ENCODE peak calls at places on chromosomes 16 and 17, in six cellular contexts. P, I, H, B, O and A are unnamed samples.

GRCh38 chr17:72432143-72432604 is 311.4 kb downstream of the SOX9 start:
- DNase-seq in I (no peak), B (no peak), H (no peak), O (no peak), P (no peak), A (no peak)

GRCh38 chr16:89506791-89507191 is 1.4 kb upstream of the SPG7 start:
- DNase-seq in H (no peak), B (no peak), I (no peak), P (peak), O (no peak), A (no peak)

GRCh38 chr17:808003-808294 is 25.8 kb downstream of the MRM3 start:
- DNase-seq in H (no peak), P (no peak), I (no peak), B (no peak), O (no peak), A (no peak)

GRCh38 chr16:67023689-67024088 is 5.3 kb upstream of the CBFB start:
- DNase-seq in P (no peak), O (no peak), B (no peak), I (no peak), H (no peak), A (no peak)

GRCh38 chr16:34078697-34079096 is 619.3 kb downstream of the TP53TG3F start:
- DNase-seq in O (no peak), I (peak), B (no peak), H (no peak), P (no peak), A (no peak)

GRCh38 chr16:73056911-73057310 is 9.0 kb upstream of the ZFHX3 start:
- DNase-seq in O (no peak), P (no peak), B (no peak), I (no peak), H (no peak), A (no peak)

GRCh38 chr17:260031-260791 is 78.8 kb upstream of the DOC2B start:
- DNase-seq in P (no peak), I (no peak), O (no peak), H (no peak), B (no peak), A (peak)

GRCh38 chr17:56909742-56910508 is 3.9 kb downstream of the TRIM25 start:
- DNase-seq in O (no peak), B (no peak), P (no peak), H (no peak), I (no peak), A (no peak)

GRCh38 chr16:72149676-72150464 is 22.1 kb downstream of the PMFBP1 start:
- DNase-seq in H (no peak), B (no peak), I (no peak), O (no peak), P (no peak), A (no peak)

GRCh38 chr17:50618941-50619340 is 15.7 kb upstream of the ABCC3 start:
- DNase-seq in H (no peak), B (no peak), O (no peak), P (no peak), I (peak), A (no peak)

GRCh38 chr16:66523861-66524354 is 26.0 kb downstream of the TK2 start:
- DNase-seq in I (peak), O (no peak), P (no peak), B (no peak), H (peak), A (no peak)

GRCh38 chr17:17884281-17885028 is 47.7 kb upstream of the SREBF1 start:
- DNase-seq in I (no peak), O (no peak), B (no peak), P (no peak), H (no peak), A (no peak)

DNA sequence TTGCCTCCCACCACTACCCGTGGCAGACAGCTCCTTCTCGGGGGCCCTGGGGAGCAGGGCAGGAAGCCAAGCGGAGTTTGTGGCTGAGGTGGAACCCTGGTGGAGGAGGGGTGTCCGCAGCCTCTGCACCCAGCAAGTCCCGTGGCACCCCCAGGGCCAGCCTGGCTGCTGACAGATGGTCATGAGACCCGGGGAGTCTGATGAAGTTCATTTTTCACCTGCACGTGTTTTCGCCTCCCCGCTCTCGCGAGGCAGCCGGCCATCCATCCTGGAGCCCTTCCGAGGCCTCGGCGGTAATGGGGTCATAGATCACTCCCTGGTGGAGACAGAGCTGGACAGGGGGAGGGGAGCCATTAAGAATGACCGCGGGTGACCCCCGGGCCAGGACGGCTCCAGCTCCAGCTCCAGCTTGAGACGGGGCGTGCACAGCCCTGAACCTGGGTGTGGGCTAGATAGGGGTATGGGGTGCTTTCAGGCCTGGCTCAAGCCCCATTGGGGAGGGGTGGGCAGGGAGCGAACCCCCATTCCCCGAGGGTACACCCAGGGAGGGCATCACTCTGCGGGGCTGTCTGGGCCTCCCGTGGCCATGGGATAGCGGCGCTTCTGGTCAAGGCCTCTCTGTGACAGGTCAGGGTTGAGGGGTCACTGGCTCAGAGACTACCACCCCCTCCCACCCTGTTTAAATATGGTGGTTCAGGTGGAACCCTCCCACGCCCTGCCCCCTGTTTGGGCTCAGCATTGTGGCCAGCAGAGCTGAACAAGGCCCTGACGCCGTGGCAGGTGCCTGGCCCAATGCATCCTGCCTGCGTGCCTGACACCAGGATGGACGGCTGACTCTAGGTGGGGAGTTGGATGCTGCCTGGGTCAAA is 227.4 kb upstream of the GSE1 start:
- DNase-seq in O (no peak), I (no peak), H (no peak), B (no peak), P (no peak), A (no peak)
- TF ChIP-seq CTCF in O (no peak), I (no peak), H (no peak), B (no peak), P (no peak), A (peak)

GRCh38 chr17:38579934-38580333 is 25.8 kb downstream of the SRCIN1 start:
- DNase-seq in I (peak), P (peak), H (no peak), O (peak), B (no peak), A (no peak)
- TF ChIP-seq CTCF in I (peak), P (peak), H (peak), O (peak), B (no peak), A (peak)

GRCh38 chr17:5629133-5629532 is 44.8 kb upstream of the NLRP1 start:
- DNase-seq in O (no peak), B (no peak), H (no peak), P (no peak), I (peak), A (no peak)
- TF ChIP-seq CTCF in O (no peak), B (no peak), H (no peak), P (no peak), I (no peak), A (no peak)

GRCh38 chr17:82129095-82129494 is 31.1 kb upstream of the FASN start:
- DNase-seq in O (no peak), P (no peak), H (no peak), I (peak), B (no peak), A (no peak)
- TF ChIP-seq CTCF in O (no peak), P (peak), H (peak), I (peak), B (no peak), A (peak)

DNA sequence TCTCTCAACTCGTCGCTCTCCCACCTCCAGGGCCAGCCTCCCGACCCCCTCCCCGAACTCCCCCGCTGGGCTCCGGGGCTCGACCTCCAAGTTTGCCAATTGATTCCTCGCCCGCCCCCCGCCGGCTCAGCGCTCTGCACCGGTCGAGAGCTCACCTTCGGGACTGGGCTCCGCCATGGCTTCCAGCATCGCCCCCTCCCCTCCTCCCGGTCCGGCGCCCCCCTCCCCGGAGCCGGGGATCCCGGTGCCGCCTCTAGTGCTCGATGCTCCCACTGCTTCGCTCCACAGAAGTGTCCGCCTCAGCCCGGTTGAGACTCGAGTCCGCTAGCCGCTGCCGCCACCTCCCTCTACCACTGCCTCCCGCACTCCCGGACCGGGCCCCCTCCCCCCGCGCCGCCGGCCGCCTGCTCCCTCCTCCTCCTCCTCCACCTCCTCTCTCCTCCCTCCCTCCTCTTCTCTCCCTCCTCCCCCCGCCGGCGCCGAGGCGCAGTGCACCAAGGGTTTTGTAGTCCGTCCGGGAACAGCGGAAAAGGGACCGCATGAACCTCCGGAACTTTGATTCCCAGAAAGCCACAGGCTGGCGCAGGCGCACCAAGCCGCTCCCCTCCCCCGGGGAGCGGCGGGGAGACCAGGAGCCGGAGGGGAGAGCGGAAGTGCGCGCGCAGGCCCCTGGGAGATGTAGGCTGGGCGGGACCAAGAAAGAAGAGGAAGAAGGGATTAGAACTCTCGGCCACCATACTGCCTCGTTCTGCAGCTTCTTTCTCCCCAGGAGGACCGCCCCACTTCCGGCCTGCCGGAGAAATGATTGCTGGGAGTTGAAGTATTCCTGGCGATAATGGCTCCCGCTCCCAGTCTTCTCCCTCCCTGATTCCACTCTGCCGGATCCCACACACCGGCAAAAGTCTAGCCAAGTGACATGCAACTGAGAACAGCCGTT is at the start of gene PHF23:
- DNase-seq in O (peak), P (peak), H (peak), I (peak), B (peak), A (peak)
- TF ChIP-seq CTCF in O (no peak), P (no peak), H (no peak), I (no peak), B (no peak), A (no peak)

GRCh38 chr16:53546988-53547391 is 44.0 kb upstream of the AKTIP start:
- DNase-seq in P (peak), I (peak), B (no peak), O (peak), H (no peak), A (no peak)
- TF ChIP-seq CTCF in P (peak), I (peak), B (no peak), O (no peak), H (peak), A (peak)

DNA sequence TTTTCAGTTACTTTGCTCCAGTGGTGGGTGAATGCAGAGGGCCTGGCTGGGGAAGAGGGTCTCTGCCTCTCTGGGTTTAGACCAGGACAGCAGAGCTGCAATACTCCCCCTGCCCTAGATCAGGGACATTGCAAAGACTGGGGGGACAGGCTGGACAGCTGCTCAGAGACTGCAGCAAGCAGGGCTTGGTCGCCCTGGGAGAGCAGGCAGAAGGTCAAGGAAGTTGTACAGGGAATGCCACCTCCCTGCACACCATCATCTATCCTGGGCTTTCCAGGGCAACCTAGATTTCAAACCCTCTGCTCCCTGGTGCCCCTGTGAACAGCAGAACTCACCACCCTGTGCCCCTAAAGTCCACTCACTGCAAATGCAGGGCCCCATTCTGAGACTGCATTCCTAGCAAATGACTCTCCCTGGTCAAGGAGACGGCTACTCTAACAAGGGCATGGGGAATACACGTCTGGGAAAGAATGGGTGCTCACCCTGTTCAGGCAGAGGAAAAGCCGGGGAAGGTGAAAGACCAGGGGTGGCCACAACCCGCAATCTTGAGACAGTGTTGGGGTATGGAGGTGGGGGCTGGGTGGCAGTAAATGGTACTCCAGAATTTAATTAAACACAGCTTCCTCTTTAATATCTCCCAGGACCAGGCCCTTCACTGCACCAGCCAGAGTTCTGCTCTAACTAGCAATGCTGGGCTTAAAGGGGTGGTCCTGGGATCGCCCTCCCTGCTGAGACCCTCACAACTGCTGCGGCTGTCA is 1.0 kb downstream of the KIFC3 start:
- DNase-seq in P (peak), B (no peak), I (peak), O (peak), H (no peak), A (no peak)
- TF ChIP-seq CTCF in P (peak), B (no peak), I (no peak), O (no peak), H (no peak), A (peak)

DNA sequence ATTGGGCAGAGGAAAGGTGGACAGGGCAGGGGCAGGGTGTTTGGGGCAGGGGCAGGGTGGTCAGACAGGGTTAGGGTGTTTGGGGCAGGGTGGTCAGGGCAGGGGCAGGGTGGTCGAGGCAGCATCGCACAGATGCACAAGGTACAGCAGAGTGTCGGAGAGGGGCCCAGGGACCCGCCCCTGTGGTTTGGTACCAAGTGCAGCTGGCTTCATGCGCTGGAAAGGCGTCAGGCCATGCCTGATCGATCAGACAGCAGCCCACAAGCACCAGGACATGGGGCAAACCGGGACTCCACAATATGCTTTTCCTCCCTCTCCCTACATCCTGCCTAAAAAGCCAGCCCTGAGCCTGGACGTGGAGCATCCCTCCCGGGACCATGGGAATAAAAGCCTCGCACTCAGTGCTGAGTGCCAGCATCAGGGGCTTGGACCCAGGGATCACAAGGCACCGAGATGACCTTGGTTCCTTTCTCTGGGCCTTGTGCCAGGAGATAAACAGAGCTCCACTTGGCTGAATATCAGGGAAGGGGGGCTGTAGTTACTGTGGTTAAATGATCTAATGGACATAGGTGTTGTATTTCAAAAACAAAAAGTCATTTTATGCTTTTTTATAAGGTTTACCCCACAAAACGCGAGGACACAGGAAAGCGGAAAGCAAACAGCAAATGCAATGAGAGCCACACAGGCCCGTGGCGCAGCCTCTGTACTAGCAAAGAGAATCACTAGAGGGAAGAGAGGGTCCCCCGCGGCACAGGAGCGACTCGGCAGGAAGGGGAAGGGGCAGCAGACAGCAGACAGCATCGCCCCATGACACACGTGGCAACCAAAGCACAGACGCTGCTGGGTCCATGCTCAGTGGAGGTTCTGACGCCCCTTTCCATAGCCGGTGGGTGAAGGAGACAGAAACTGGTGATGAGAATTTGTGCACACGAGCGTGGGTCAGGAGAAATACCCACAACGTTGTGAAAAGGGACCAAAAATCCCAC is 5.3 kb upstream of the HEXD start:
- DNase-seq in B (no peak), H (no peak), P (no peak), O (no peak), I (no peak), A (no peak)
- TF ChIP-seq CTCF in B (no peak), H (no peak), P (no peak), O (no peak), I (no peak), A (no peak)

GRCh38 chr16:79047337-79047736 is 553.2 kb downstream of the MAF start:
- DNase-seq in O (peak), I (no peak), B (no peak), P (peak), H (no peak), A (no peak)
- TF ChIP-seq CTCF in O (peak), I (peak), B (no peak), P (peak), H (peak), A (peak)

DNA sequence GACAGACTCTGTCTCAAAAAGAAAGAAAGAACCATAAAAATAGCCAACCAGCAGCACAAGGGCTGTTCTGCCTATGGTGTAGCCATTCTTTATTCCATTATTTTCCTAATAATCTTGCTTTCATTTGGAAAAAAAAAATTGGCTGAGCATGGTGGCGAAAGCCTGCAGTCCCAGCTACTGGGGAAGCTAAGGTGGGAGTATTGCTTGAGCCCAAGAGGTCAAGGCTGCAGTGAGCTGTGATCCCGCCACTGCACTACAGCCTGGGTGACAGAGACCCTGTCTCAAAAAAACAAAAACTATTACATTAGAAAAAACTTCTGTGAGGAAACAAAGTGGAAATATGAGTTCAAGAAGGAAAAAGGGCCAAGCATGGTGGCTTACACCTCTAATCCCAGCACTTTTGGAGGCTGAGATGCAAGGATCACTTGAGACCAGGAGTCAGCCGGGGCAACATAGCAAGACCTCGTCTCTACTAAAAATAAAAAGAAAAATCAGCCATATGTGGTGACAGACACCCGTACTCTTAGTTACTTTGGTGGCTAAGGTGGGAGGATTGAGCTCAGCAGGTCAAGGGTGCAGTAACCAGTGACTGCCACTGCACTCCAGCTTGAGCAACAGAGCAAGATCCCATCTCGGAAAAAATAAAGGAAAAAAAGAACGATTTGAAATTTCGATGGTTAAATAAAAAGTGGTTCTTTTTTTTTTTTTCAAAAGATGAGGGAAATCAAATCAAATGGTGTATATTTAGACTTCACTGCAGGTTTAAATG is 2.5 kb downstream of the DCAKD start:
- DNase-seq in P (no peak), H (no peak), O (peak), B (no peak), I (no peak), A (no peak)
- TF ChIP-seq CTCF in P (no peak), H (peak), O (peak), B (no peak), I (peak), A (peak)